ENCODE peak calls at places on chromosomes 4 and X, in five cellular contexts. S is RWPE2, M is psoas muscle, E is AG04449, H is coronary artery. T is an unnamed sample.

GRCh38 chr4:98448923-98449322 is 187.7 kb downstream of the RAP1GDS1 start:
- DNase-seq in H (no peak), S (no peak), E (no peak), M (no peak), T (peak; percentile 55)

GRCh38 chr4:184280591-184281071 is 63.0 kb upstream of the ENPP6 start:
- DNase-seq in M (no peak), H (no peak), S (no peak), E (no peak), T (no peak)

GRCh38 chrX:110794601-110795000 is 1.0 kb downstream of the CHRDL1 start:
- DNase-seq in E (no peak), H (no peak), M (no peak), S (no peak), T (no peak)

GRCh38 chr4:151207186-151207585 is 69.8 kb upstream of the PRSS48 start:
- DNase-seq in H (no peak), M (no peak), S (no peak), E (no peak), T (no peak)

GRCh38 chr4:10160280-10160856 is 43.8 kb upstream of the WDR1 start:
- DNase-seq in H (no peak), M (no peak), S (no peak), E (no peak), T (no peak)

GRCh38 chr4:54097152-54097551 is 2.8 kb upstream of the GSX2 start:
- DNase-seq in E (no peak), M (no peak), H (no peak), S (no peak), T (no peak)

GRCh38 chr4:168264903-168265302 is 53.6 kb downstream of the DDX60 start:
- DNase-seq in S (no peak), H (no peak), M (no peak), E (no peak), T (peak; percentile 9)

GRCh38 chr4:187444061-187444460 is 551.5 kb upstream of the ZFP42 start:
- DNase-seq in M (no peak), S (no peak), E (no peak), H (no peak), T (no peak)

GRCh38 chr4:155529197-155529596 is 137.5 kb upstream of the GUCY1A1 start:
- DNase-seq in E (no peak), M (no peak), S (no peak), H (no peak), T (no peak)

GRCh38 chr4:2006367-2006766 is 2.4 kb downstream of the NELFA start:
- DNase-seq in S (no peak), M (no peak), H (no peak), E (no peak), T (no peak)

GRCh38 chr4:77488882-77489281 is 116.7 kb upstream of the CXCL13 start:
- DNase-seq in H (no peak), E (no peak), M (no peak), S (no peak), T (no peak)

GRCh38 chr4:83036991-83037390 is 2.0 kb downstream of the COPS4 start:
- DNase-seq in H (no peak), E (no peak), M (no peak), S (no peak), T (no peak)

GRCh38 chr4:40843696-40844095 is 93.9 kb downstream of the NSUN7 start:
- DNase-seq in H (no peak), E (no peak), M (no peak), S (no peak), T (no peak)

GRCh38 chrX:67693928-67694327 is 150.1 kb downstream of the AR start:
- DNase-seq in E (no peak), M (no peak), H (no peak), S (no peak), T (no peak)
- H3K4me3 ChIP-seq in E (no peak overlapping the region), M (no peak overlapping the region), H (no peak overlapping the region), S (no peak overlapping the region), T (no peak overlapping the region)

GRCh38 chrX:72716766-72717165 is 2.7 kb upstream of the PHKA1 start:
- DNase-seq in S (no peak), H (no peak), M (peak; percentile 50), E (no peak), T (no peak)

GRCh38 chrX:72713130-72713529 is 976 bp downstream of the PHKA1 start:
- DNase-seq in S (no peak), E (no peak), H (no peak), M (no peak), T (no peak)

GRCh38 chrX:72712094-72712755 is 1.9 kb downstream of the PHKA1 start:
- DNase-seq in M (no peak), S (no peak), H (no peak), E (no peak), T (no peak)

GRCh38 chrX:72715546-72715945 is 1.4 kb upstream of the PHKA1 start:
- DNase-seq in S (no peak), E (no peak), H (no peak), M (no peak), T (no peak)

DNA sequence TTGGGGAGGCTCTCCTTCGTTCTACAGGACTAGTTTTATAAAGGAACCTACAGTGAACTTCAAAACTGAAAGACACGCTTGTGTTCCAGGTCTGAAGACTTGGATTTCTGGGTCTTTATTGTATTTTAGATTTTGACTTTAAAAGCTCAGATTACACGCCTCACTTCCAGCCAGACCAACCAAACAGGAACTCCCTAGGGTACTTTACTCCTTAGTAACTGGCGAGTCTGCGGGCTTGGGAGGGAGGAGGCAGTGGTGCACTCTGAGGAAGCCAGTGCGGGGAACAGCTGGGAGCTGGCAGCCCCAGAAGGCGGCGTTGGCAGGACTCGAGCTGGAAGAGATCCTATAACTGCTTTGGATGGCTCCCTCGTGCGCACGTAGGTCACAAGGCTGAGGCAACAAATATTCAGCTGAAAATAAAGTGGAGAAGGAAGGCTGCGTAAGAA is 388 bp upstream of the PHKA1 start:
- DNase-seq in S (peak; percentile 46), H (peak; percentile 88), M (peak; percentile 90), E (no peak), T (peak; percentile 71)
- H3K4me3 ChIP-seq in S (peak overlapping the region; percentile 51), H (peak overlapping the region; percentile 70), M (peak overlapping the region; percentile 67), E (peak overlapping the region; percentile 53), T (peak overlapping the region; percentile 51)

DNA sequence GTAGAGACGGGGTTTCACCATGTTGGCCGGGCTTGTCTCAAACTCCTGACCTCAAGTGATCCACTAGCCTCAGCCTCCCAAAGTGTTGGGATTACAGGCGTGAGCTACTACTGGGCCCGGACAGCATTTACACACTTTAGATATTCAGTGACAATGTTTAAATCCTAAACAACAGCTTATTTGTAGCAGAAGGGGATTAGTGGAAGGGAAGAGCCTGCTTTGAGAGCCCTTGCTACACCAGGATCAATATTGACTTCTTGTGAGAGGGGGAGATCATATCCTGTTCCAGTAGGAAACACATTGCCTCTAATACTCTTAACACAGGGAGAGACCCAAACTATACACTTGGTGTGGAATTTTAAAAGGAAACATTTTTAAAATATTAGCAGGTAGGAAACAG is 7.1 kb downstream of the MGST2 start:
- DNase-seq in M (no peak), S (no peak), H (no peak), E (no peak), T (no peak)
- H3K4me3 ChIP-seq in M (no peak overlapping the region), S (no peak overlapping the region), H (no peak overlapping the region), E (no peak overlapping the region), T (no peak overlapping the region)

DNA sequence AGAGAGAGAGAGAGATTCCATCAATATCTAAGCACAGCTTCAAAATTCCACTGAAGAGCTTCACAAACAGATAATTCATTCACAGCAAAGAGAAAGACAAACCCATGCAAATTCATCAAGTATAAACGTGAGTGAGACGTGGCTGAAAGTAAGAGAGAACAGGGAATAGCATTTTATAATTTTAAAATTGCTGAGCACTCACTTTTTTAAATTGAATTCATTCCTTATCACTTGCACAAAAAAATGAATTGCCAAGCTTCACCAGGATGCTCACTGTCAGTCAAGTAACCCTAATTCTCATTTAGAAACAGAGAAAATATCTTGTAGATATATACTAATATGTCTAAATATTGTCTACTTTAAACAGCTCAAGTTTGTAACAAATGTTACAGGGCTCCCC is 40.5 kb downstream of the BMP3 start:
- DNase-seq in E (no peak), H (no peak), M (no peak), S (no peak), T (no peak)
- H3K4me3 ChIP-seq in E (no peak overlapping the region), H (no peak overlapping the region), M (no peak overlapping the region), S (no peak overlapping the region), T (no peak overlapping the region)

GRCh38 chr4:123503698-123504389 is 107.2 kb downstream of the SPRY1 start:
- DNase-seq in E (no peak), M (no peak), S (no peak), H (no peak), T (no peak)

GRCh38 chr4:123505457-123506310 is 109.1 kb downstream of the SPRY1 start:
- DNase-seq in E (no peak), M (peak; percentile 76), H (no peak), S (no peak), T (no peak)

GRCh38 chr4:123505077-123505456 is 108.5 kb downstream of the SPRY1 start:
- DNase-seq in M (no peak), S (no peak), H (no peak), E (no peak), T (no peak)

GRCh38 chr4:123510666-123511065 is 114.1 kb downstream of the SPRY1 start:
- DNase-seq in M (no peak), E (no peak), H (no peak), S (no peak), T (no peak)

DNA sequence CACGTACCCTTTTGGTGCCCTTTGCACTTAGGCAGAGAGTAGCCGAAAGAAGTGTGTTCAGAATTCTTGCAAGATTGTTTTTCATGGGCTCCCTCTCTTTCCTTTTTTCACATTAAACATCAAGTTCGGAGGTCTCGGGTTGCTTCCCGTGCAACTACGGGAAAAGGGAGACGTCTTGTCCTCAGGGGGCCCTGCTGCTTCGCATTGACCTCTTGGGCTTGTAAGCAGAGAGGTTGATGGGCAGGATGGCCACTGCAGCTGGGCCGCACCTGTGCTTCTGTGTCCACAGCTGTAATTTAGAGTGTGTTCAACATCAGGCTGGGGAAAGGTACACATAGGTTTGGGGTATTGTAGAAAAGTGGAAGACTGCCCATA is 109.7 kb downstream of the SPRY1 start:
- DNase-seq in H (no peak), M (no peak), S (no peak), E (no peak), T (no peak)
- H3K4me3 ChIP-seq in H (peak overlapping the region; percentile 78), M (peak overlapping the region; percentile 85), S (no peak overlapping the region), E (no peak overlapping the region), T (peak overlapping the region; percentile 57)

GRCh38 chr4:4856071-4857000 is 3.1 kb upstream of the MSX1 start:
- DNase-seq in E (no peak), H (no peak), S (peak; percentile 41), M (peak; percentile 19), T (no peak)
- H3K4me3 ChIP-seq in E (peak overlapping the region; percentile 45), H (peak overlapping the region; percentile 60), S (no peak overlapping the region), M (peak overlapping the region; percentile 55), T (peak overlapping the region; percentile 34)

DNA sequence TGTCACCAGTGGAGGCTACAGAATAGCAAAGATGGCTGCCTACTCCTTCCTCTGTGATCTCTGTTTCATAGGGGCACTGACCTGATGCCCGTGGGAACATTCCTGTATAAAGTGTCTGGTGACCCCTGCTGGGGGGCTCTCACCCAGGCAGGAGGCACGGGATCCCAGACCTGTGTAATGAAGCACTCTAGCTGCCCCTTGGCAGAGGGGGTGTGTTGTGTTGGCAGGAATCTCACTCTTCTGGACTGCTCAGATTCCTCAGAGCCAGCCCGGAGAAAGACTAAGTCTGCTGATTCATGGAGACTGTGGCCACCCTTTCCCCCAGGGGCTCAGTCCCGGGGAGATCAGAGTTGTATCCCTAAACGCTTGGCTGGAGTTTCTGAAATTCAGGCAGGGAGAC is 648.3 kb downstream of the SPRY1 start:
- DNase-seq in S (no peak), E (no peak), M (no peak), H (no peak), T (no peak)
- H3K4me3 ChIP-seq in S (no peak overlapping the region), E (no peak overlapping the region), M (no peak overlapping the region), H (no peak overlapping the region), T (no peak overlapping the region)

GRCh38 chr4:4862665-4863482 is 3.4 kb downstream of the MSX1 start:
- DNase-seq in E (no peak), H (no peak), S (peak; percentile 32), M (peak; percentile 45), T (no peak)
- H3K4me3 ChIP-seq in E (no peak overlapping the region), H (no peak overlapping the region), S (no peak overlapping the region), M (no peak overlapping the region), T (no peak overlapping the region)

GRCh38 chrX:17425551-17425950 is 50.6 kb downstream of the NHS start:
- DNase-seq in E (no peak), M (no peak), H (no peak), S (no peak), T (no peak)
- H3K4me3 ChIP-seq in E (no peak overlapping the region), M (no peak overlapping the region), H (no peak overlapping the region), S (no peak overlapping the region), T (no peak overlapping the region)